ENCODE peak calls at places on chromosomes 11 and 22, in eight cellular contexts. K is K562; F is fibroblast of the conjunctiva; G is cardiac septum; C is AG04450; A is posterior cingulate gyrus; P is stimulated activated CD4-positive, alpha-beta T cell treated with anti-CD3 and anti-CD28 coated beads, Interleukin-4, amount 100 ng/mL, for 48 hours; R is GM20000. Y is an unnamed sample.

GRCh38 chr11:14362613-14363012 is 3.6 kb upstream of the RRAS2 start:
- DNase-seq in P (no peak), A (no peak), G (no peak), R (no peak), K (no peak), C (no peak), F (no peak), Y (no peak)

GRCh38 chr11:11987503-11988022 is 20.9 kb downstream of the DKK3 start:
- DNase-seq in A (no peak), P (no peak), G (no peak), R (no peak), F (no peak), K (peak; percentile 24), C (no peak), Y (peak; percentile 27)

GRCh38 chr22:42134033-42135020 is 3.7 kb upstream of the CYP2D6 start:
- DNase-seq in C (no peak), R (no peak), P (no peak), F (no peak), G (no peak), A (no peak), K (no peak), Y (no peak)

GRCh38 chr11:92130432-92130831 is 94.2 kb upstream of the FAT3 start:
- DNase-seq in R (no peak), P (no peak), K (no peak), A (no peak), F (no peak), G (no peak), C (no peak), Y (no peak)

GRCh38 chr22:36360011-36360410 is 27.8 kb downstream of the MYH9 start:
- DNase-seq in K (no peak), F (no peak), G (no peak), A (no peak), P (no peak), R (no peak), C (no peak), Y (no peak)

GRCh38 chr11:119254239-119254638 is 48.1 kb downstream of the CBL start:
- DNase-seq in F (no peak), C (no peak), R (no peak), A (no peak), K (no peak), P (peak; percentile 56), G (no peak), Y (no peak)

GRCh38 chr11:115670538-115671200 is 166.5 kb upstream of the CADM1 start:
- DNase-seq in P (no peak), C (no peak), A (no peak), G (no peak), R (no peak), F (no peak), K (no peak), Y (no peak)

GRCh38 chr22:50157976-50158375 is 12.6 kb upstream of the PANX2 start:
- DNase-seq in G (no peak), F (no peak), A (no peak), R (no peak), K (no peak), P (no peak), C (no peak), Y (peak; percentile 31)

GRCh38 chr11:58564226-58564625 is 11.4 kb downstream of the LPXN start:
- DNase-seq in G (no peak), K (no peak), R (no peak), C (no peak), A (no peak), F (no peak), P (no peak), Y (no peak)

GRCh38 chr11:1546536-1547466 is 25.3 kb downstream of the DUSP8 start:
- DNase-seq in R (peak; percentile 87), C (no peak), A (peak; percentile 60), K (peak; percentile 90), G (peak; percentile 73), P (peak; percentile 26), F (no peak), Y (peak; percentile 81)

GRCh38 chr22:38270091-38270972 is 2.5 kb downstream of the TMEM184B start:
- DNase-seq in P (no peak), K (peak; percentile 25), A (no peak), R (no peak), C (no peak), F (no peak), G (no peak), Y (peak; percentile 19)

GRCh38 chr11:62129610-62130497 is 6.0 kb downstream of the INCENP start:
- DNase-seq in P (no peak), G (peak; percentile 71), K (no peak), C (no peak), F (no peak), R (no peak), A (no peak), Y (no peak)

GRCh38 chr11:101866619-101867491 is 48.0 kb upstream of the CEP126 start:
- DNase-seq in C (no peak), R (no peak), F (no peak), G (no peak), A (no peak), P (no peak), K (no peak), Y (no peak)

GRCh38 chr22:46381142-46381541 is 45.6 kb downstream of the TRMU start:
- DNase-seq in C (no peak), F (no peak), A (no peak), K (no peak), R (no peak), P (no peak), G (no peak), Y (no peak)

GRCh38 chr11:11944444-11944843 is 64.0 kb downstream of the DKK3 start:
- DNase-seq in K (no peak), R (no peak), P (no peak), G (no peak), C (no peak), A (no peak), F (no peak), Y (no peak)

GRCh38 chr11:3109434-3109833 is 52.2 kb upstream of the CARS1 start:
- DNase-seq in A (no peak), F (no peak), G (peak; percentile 61), R (no peak), K (no peak), C (no peak), P (no peak), Y (peak; percentile 23)

GRCh38 chr11:83241291-83241946 is 44.7 kb downstream of the CCDC90B start:
- DNase-seq in R (peak; percentile 18), A (no peak), P (no peak), K (peak; percentile 47), C (peak; percentile 20), F (peak; percentile 42), G (no peak), Y (peak; percentile 63)

GRCh38 chr11:115276799-115277198 is 227.4 kb downstream of the CADM1 start:
- DNase-seq in G (no peak), A (no peak), K (no peak), C (no peak), R (no peak), F (no peak), P (no peak), Y (no peak)

GRCh38 chr22:35971418-35972119 is 57.1 kb downstream of the RBFOX2 start:
- DNase-seq in F (peak; percentile 96), G (no peak), A (no peak), P (no peak), R (no peak), C (peak; percentile 80), K (no peak), Y (no peak)

GRCh38 chr11:9120659-9121350 is 29.4 kb upstream of the SCUBE2 start:
- DNase-seq in C (no peak), G (no peak), A (no peak), R (no peak), F (no peak), K (peak; percentile 36), P (no peak), Y (peak; percentile 85)

GRCh38 chr11:110921742-110922200 is 209.5 kb upstream of the ARHGAP20 start:
- DNase-seq in R (no peak), C (peak; percentile 15), K (no peak), F (peak; percentile 32), G (no peak), A (no peak), P (no peak), Y (peak; percentile 44)

GRCh38 chr11:128908391-128909246 is 17.5 kb downstream of the KCNJ5 start:
- DNase-seq in F (no peak), K (no peak), C (peak; percentile 26), A (peak; percentile 42), G (peak; percentile 88), R (no peak), P (no peak), Y (no peak)

GRCh38 chr11:22539851-22540376 is 85.7 kb downstream of the FANCF start:
- DNase-seq in C (no peak), R (no peak), A (no peak), F (peak; percentile 32), P (no peak), K (no peak), G (no peak), Y (no peak)

GRCh38 chr11:78800756-78801155 is 226.1 kb upstream of the NARS2 start:
- DNase-seq in F (no peak), G (no peak), R (no peak), C (no peak), A (no peak), K (no peak), P (no peak), Y (no peak)

GRCh38 chr11:109390752-109391151 is 31.2 kb upstream of the C11orf87 start:
- DNase-seq in A (no peak), C (no peak), F (no peak), R (no peak), G (no peak), P (no peak), K (no peak), Y (no peak)

GRCh38 chr22:32539631-32540449 is 65.2 kb downstream of the FBXO7 start:
- DNase-seq in K (no peak), G (peak; percentile 63), A (no peak), R (no peak), F (no peak), P (no peak), C (no peak), Y (no peak)

GRCh38 chr11:64757549-64758329 is 2.0 kb downstream of the PYGM start:
- DNase-seq in C (no peak), G (peak; percentile 71), R (no peak), A (no peak), F (no peak), K (no peak), P (no peak), Y (no peak)

GRCh38 chr22:25111579-25112517 is 87.8 kb upstream of the CRYBB3 start:
- DNase-seq in A (no peak), P (no peak), F (no peak), G (no peak), R (peak; percentile 19), C (no peak), K (peak; percentile 13), Y (peak; percentile 37)

Y was measured in H9.